ENCODE peak calls at places on chromosomes 4 and X, in five cellular contexts. T is uterus, G is heart left ventricle, L is Peyer's patch, B is tibial nerve. S is an unnamed sample.

GRCh38 chr4:55080174-55080865 is 45.1 kb downstream of the KDR start:
- DNase-seq in T (no peak), G (no peak), L (no peak), B (no peak), S (no peak)

GRCh38 chr4:184262901-184263300 is 45.2 kb upstream of the ENPP6 start:
- DNase-seq in T (no peak), G (no peak), L (no peak), B (no peak), S (no peak)

GRCh38 chrX:29044802-29045201 is 457.6 kb downstream of the IL1RAPL1 start:
- DNase-seq in T (no peak), G (no peak), L (no peak), B (no peak), S (no peak)

GRCh38 chr4:176726803-176727202 is 65.9 kb downstream of the VEGFC start:
- DNase-seq in T (no peak), G (no peak), L (no peak), B (no peak), S (no peak)

GRCh38 chr4:188399834-188400233 is 260.6 kb downstream of the TRIML1 start:
- DNase-seq in T (no peak), G (no peak), L (no peak), B (no peak), S (no peak)

GRCh38 chr4:10727140-10727880 is 42.7 kb upstream of the CLNK start:
- DNase-seq in T (no peak), G (no peak), L (peak), B (no peak), S (no peak)

GRCh38 chr4:81651500-81651899 is 179.8 kb upstream of the RASGEF1B start:
- DNase-seq in T (no peak), G (no peak), L (no peak), B (no peak), S (no peak)

GRCh38 chrX:154019061-154019621 is 561 bp downstream of the IRAK1 start:
- DNase-seq in T (no peak), G (no peak), L (no peak), B (no peak), S (no peak)

GRCh38 chr4:80107374-80107773 is 34.3 kb upstream of the ANTXR2 start:
- DNase-seq in T (no peak), G (no peak), L (no peak), B (no peak), S (no peak)

GRCh38 chrX:13790206-13791131 is 26.4 kb downstream of the GPM6B start:
- DNase-seq in T (no peak), G (no peak), L (no peak), B (no peak), S (no peak)

GRCh38 chrX:119605398-119605738 is 856 bp downstream of the NKRF start:
- DNase-seq in T (no peak), G (no peak), L (peak), B (no peak), S (no peak)

GRCh38 chrX:119604778-119605177 is 1.4 kb downstream of the NKRF start:
- DNase-seq in T (no peak), G (no peak), L (no peak), B (no peak), S (no peak)

GRCh38 chrX:119602701-119603255 is 3.4 kb downstream of the NKRF start:
- DNase-seq in T (no peak), G (no peak), L (no peak), B (no peak), S (no peak)

GRCh38 chrX:119605739-119606507 is at the start of gene NKRF:
- DNase-seq in T (peak), G (peak), L (peak), B (peak), S (peak)

GRCh38 chrX:119606508-119607389 is 525 bp upstream of the NKRF start:
- DNase-seq in T (no peak), G (no peak), L (no peak), B (no peak), S (no peak)
- TF ChIP-seq POLR2A in T (no peak), G (no peak), L (no peak), B (peak), S (no peak)

DNA sequence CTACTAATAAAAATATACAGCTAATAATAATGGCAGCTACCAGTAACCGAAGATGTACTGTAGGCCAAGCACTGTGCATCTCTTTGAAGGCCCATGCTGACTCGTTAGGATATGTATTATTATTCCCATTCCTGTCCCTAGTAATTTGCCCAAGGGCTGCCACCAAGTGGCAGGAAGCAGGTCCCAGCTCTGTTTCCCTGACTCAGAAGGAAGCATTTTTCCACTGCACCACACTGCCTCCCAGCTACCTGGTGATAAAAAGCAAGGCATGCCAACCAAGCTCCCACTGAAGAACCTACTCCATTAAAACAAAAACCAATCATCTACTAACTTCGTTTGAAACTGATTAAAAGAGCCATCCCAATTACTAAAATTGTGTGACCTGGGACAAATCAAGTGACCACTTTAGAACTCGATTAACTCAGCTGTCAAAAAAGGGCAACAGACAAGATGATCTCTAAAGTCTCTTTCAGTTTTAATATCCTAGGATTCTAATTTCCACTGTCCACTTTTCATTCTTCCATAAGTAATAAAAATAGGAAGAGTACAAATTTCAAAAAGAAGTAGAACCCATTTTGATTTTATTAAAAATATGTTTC is 24.3 kb upstream of the PGM2 start:
- DNase-seq in T (peak), G (peak), L (no peak), B (no peak), S (no peak)
- TF ChIP-seq CTCF in T (peak), G (peak), L (peak), B (peak), S (no peak)

GRCh38 chrX:81202989-81203388 is 1.1 kb downstream of the SH3BGRL start:
- DNase-seq in T (no peak), G (no peak), L (no peak), B (no peak), S (no peak)
- H3K4me3 ChIP-seq in T (peak), G (peak), L (peak), B (peak), S (no peak)

GRCh38 chrX:129980540-129981206 is 1.8 kb upstream of the BCORL1 start:
- DNase-seq in T (peak), G (peak), L (peak), B (peak), S (no peak)
- TF ChIP-seq POLR2A in T (peak), G (no peak), L (peak), B (peak), S (no peak)

GRCh38 chr4:19850909-19851308 is 400.8 kb upstream of the SLIT2 start:
- DNase-seq in T (no peak), G (no peak), L (no peak), B (no peak), S (no peak)
- TF ChIP-seq CTCF in T (no peak), G (no peak), L (no peak), B (no peak), S (no peak)

GRCh38 chr4:915595-915994 is 16.5 kb downstream of the GAK start:
- DNase-seq in T (no peak), G (peak), L (no peak), B (no peak), S (peak)
- H3K4me3 ChIP-seq in T (no peak), G (peak), L (no peak), B (no peak), S (no peak)

DNA sequence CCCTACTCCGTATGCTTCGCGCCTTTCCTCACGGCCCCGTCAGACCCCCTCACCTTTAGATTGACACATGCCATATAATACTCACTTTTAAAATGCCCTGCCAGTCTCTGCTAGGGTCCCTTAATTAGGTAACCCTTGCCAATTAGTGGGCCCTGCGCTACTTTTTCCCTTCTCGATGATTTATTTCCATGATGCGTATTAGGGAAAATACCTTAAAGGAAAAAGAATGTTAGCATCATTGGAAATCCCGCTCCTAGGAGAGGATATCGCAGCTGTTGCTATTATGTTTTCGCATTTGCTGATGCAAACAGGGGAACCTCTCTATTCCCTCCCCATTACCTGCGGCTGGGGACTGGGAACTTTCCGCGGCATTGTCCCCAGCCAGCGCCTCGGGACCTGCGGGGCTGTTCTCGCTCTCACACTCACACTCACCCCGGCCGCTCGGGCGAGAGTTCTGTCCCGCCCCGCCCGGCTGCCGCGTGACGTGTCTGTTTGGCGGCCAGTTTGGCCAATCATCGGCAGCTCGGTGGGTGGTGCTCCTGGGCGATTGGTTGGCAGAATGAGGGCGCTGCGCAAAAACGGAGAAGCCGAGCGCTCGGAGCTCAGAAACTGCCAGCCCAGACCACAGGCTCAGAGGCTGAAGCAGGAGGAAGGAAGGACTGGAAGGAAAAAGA is at the start of gene PCDH10:
- DNase-seq in T (peak), G (peak), L (no peak), B (peak), S (peak)
- TF ChIP-seq POLR2A in T (peak), G (no peak), L (no peak), B (peak), S (no peak)

GRCh38 chr4:95694411-95694810 is 145.5 kb upstream of the PDHA2 start:
- DNase-seq in T (no peak), G (no peak), L (no peak), B (no peak), S (no peak)

GRCh38 chr4:95693594-95693993 is 144.8 kb upstream of the UNC5C start:
- DNase-seq in T (no peak), G (no peak), L (no peak), B (no peak), S (no peak)
- TF ChIP-seq CTCF in T (no peak), G (no peak), L (no peak), B (no peak), S (no peak)

DNA sequence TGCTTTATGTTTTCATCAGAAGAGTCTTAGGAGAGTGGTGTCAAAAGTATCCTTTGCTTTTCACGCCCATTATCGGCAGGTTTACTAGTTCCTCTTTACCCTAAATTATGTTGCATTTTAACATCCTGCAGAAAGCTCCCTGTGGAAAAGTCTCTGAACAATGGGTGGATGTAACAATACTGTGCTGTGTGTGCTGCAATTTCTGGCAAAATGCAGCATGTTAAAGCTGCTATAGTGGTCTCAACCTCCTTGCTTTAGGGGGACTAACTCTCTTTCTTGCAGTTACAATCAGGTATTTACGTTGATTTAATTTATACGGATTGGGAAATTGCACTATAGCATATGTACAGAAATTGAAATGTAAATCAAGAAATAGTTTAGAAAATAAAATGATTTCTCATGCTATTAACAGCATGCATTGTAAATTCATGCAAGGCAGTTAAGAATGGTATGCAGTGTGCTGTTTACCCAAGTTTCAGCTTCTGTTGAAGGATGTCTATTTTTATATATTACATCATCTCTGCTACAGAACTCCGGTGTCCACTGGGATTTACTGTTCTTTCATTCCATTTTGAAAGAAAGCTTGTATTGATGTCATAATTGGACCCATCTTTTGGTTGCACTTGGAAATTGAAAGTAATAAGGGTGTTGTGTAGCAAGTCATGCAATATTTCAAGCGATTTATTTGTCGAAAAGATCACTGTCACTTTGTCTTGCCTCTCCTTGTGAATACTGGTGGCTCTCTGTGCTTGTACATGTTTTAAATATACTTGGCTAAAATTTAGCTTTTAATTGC is 145.7 kb downstream of the RAPGEF2 start:
- DNase-seq in T (no peak), G (no peak), L (no peak), B (no peak), S (no peak)
- H3K4me3 ChIP-seq in T (no peak), G (peak), L (no peak), B (no peak), S (no peak)

GRCh38 chr4:6041794-6042193 is 23.6 kb upstream of the C4orf50 start:
- DNase-seq in T (no peak), G (no peak), L (no peak), B (no peak), S (no peak)

GRCh38 chr4:6042293-6043063 is 24.2 kb upstream of the C4orf50 start:
- DNase-seq in T (no peak), G (no peak), L (no peak), B (no peak), S (no peak)

GRCh38 chr4:6035786-6036185 is 17.6 kb upstream of the C4orf50 start:
- DNase-seq in T (no peak), G (no peak), L (no peak), B (no peak), S (no peak)

GRCh38 chr4:6043188-6043587 is 25.0 kb upstream of the C4orf50 start:
- DNase-seq in T (no peak), G (no peak), L (no peak), B (no peak), S (no peak)

DNA sequence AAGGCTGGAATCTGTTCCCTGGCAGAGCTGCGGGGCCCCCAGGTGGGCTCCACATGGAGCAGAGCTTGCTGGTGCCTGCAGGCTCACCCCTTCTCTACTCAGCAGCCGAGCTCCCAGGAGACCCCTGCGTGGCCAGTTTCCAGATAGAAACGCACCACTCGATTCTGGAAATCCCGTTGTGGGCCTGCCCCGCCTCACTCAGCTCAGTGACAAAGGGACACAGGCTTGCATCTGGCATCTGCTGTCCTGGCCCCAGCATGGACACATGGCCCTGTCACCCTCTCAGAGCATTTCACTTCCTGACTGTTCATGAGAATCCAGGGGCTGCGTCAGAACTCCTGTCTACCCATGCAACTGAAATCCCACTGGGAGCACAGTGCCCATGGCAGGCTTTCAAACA is 20.5 kb upstream of the C4orf50 start:
- DNase-seq in T (no peak), G (no peak), L (no peak), B (no peak), S (no peak)
- TF ChIP-seq POLR2A in T (no peak), G (no peak), L (no peak), B (no peak), S (no peak)